ENCODE peak calls at places on chromosome 10, in eight cellular contexts. A is chondrocyte, F is Caco-2, L is brain microvascular endothelial cell, R is nephron progenitor cell, X is endothelial cell of umbilical vein, M is AG10803, E is fibroblast of lung. Q is an unnamed sample.

GRCh38 chr10:58967551-58968418 is 208.7 kb upstream of the PHYHIPL start:
- DNase-seq in E (no peak), A (peak), R (peak), F (peak), M (no peak), X (no peak), L (no peak), Q (peak)

GRCh38 chr10:89591111-89591795 is 53.8 kb downstream of the PANK1 start:
- DNase-seq in F (peak), A (no peak), R (no peak), M (no peak), E (no peak), X (peak), L (peak), Q (no peak)

GRCh38 chr10:29535012-29535777 is 99.6 kb downstream of the SVIL start:
- DNase-seq in F (peak), A (no peak), M (peak), L (peak), R (peak), E (peak), X (peak), Q (peak)

GRCh38 chr10:48517482-48517881 is 87.4 kb downstream of the ARHGAP22 start:
- DNase-seq in M (no peak), F (peak), E (no peak), R (no peak), L (no peak), X (no peak), A (no peak), Q (no peak)

GRCh38 chr10:114412907-114413386 is 8.6 kb upstream of the AFAP1L2 start:
- DNase-seq in A (no peak), R (no peak), L (peak), X (peak), M (no peak), F (peak), E (peak), Q (peak)

GRCh38 chr10:13195016-13195415 is 33.7 kb downstream of the MCM10 start:
- DNase-seq in E (peak), A (no peak), L (no peak), F (no peak), R (no peak), M (no peak), X (no peak), Q (no peak)

GRCh38 chr10:80163741-80164341 is 31.3 kb downstream of the PLAC9 start:
- DNase-seq in L (no peak), X (peak), F (no peak), M (peak), A (peak), R (no peak), E (peak), Q (no peak)

GRCh38 chr10:36629476-36629875 is 495.9 kb upstream of the ANKRD30A start:
- DNase-seq in A (no peak), M (no peak), X (no peak), L (no peak), F (no peak), E (no peak), R (no peak), Q (no peak)

GRCh38 chr10:132510174-132510611 is 27.4 kb upstream of the INPP5A start:
- DNase-seq in E (no peak), L (no peak), A (peak), M (no peak), X (no peak), F (peak), R (no peak), Q (no peak)

GRCh38 chr10:115638246-115638645 is 545.1 kb downstream of the ATRNL1 start:
- DNase-seq in R (no peak), A (no peak), E (no peak), L (no peak), M (no peak), X (no peak), F (no peak), Q (no peak)

GRCh38 chr10:46215426-46215825 is 71.4 kb upstream of the ANTXRL start:
- DNase-seq in E (no peak), M (no peak), F (no peak), R (no peak), A (peak), X (no peak), L (no peak), Q (no peak)

GRCh38 chr10:72104472-72105097 is 16.2 kb upstream of the SPOCK2 start:
- DNase-seq in M (peak), X (no peak), F (no peak), L (no peak), E (peak), A (no peak), R (no peak), Q (no peak)

GRCh38 chr10:6601224-6601805 is 21.2 kb upstream of the PRKCQ start:
- DNase-seq in E (no peak), L (no peak), F (no peak), M (no peak), R (no peak), A (no peak), X (no peak), Q (no peak)

GRCh38 chr10:121974019-121974534 is 940 bp downstream of the NSMCE4A start:
- DNase-seq in M (no peak), E (no peak), X (no peak), L (no peak), F (no peak), R (no peak), A (no peak), Q (no peak)

GRCh38 chr10:121975295-121976086 is 474 bp upstream of the NSMCE4A start:
- DNase-seq in F (no peak), A (no peak), R (no peak), E (no peak), L (no peak), X (no peak), M (no peak), Q (no peak)

GRCh38 chr10:121976607-121977006 is 1.6 kb upstream of the NSMCE4A start:
- DNase-seq in L (no peak), A (no peak), R (no peak), X (no peak), F (no peak), E (no peak), M (no peak), Q (no peak)

GRCh38 chr10:121978511-121978910 is 3.5 kb upstream of the NSMCE4A start:
- DNase-seq in E (no peak), M (no peak), F (no peak), R (no peak), X (no peak), L (no peak), A (peak), Q (no peak)

GRCh38 chr10:121974535-121975294 is at the start of gene NSMCE4A:
- DNase-seq in M (peak), E (peak), L (peak), A (peak), X (peak), F (peak), R (peak), Q (peak)
- TF ChIP-seq CTCF in M (no peak), E (peak), L (no peak), A (peak), X (peak), F (peak), R (peak), Q (no peak)

GRCh38 chr10:130340816-130341215 is 204.6 kb downstream of the GLRX3 start:
- DNase-seq in X (no peak), F (no peak), E (no peak), M (no peak), R (no peak), A (no peak), L (no peak), Q (no peak)

GRCh38 chr10:130338588-130339070 is 202.4 kb downstream of the GLRX3 start:
- DNase-seq in X (no peak), M (no peak), E (no peak), R (no peak), L (no peak), A (no peak), F (no peak), Q (no peak)

GRCh38 chr10:130339091-130339490 is 202.9 kb downstream of the GLRX3 start:
- DNase-seq in E (no peak), F (no peak), X (no peak), A (no peak), L (no peak), R (no peak), M (no peak), Q (no peak)

GRCh38 chr10:130339911-130340310 is 203.7 kb downstream of the GLRX3 start:
- DNase-seq in M (no peak), F (no peak), A (no peak), L (no peak), X (no peak), E (no peak), R (no peak), Q (no peak)

DNA sequence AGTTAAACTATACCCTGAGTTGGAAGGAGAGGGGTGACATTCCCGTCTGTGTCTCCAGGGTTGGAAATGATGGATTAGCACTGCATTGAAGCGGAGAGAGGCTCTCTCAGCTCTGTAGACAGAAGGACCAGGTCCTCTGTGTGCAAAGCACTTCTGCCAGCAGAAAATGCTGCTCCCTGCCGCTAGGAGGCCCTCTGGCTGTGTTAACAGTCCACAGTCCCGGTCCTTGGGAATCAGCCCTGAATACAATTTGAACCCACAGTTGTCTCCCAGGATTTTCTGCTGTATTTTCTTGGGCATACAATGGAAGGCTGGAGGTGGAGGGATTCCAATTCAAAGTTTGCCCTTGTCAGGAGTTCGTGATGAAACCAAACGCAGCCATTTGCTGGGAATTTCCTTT is 205.1 kb downstream of the GLRX3 start:
- DNase-seq in F (no peak), X (no peak), L (no peak), R (peak), M (no peak), A (no peak), E (no peak), Q (no peak)
- TF ChIP-seq CTCF in F (peak), X (no peak), L (no peak), R (peak), M (no peak), A (peak), E (no peak), Q (no peak)

GRCh38 chr10:23696476-23696875 is 257.6 kb downstream of the OTUD1 start:
- DNase-seq in E (no peak), R (no peak), M (no peak), X (no peak), L (no peak), F (no peak), A (no peak), Q (no peak)

GRCh38 chr10:23693895-23694294 is 255.0 kb downstream of the OTUD1 start:
- DNase-seq in R (peak), A (no peak), L (no peak), E (no peak), M (no peak), X (no peak), F (no peak), Q (no peak)

GRCh38 chr10:23694446-23694920 is 255.6 kb downstream of the OTUD1 start:
- DNase-seq in A (no peak), E (no peak), L (no peak), M (no peak), X (no peak), F (no peak), R (peak), Q (no peak)

GRCh38 chr10:23695825-23696420 is 257.0 kb downstream of the OTUD1 start:
- DNase-seq in R (peak), X (no peak), E (no peak), L (no peak), M (no peak), A (no peak), F (no peak), Q (no peak)

DNA sequence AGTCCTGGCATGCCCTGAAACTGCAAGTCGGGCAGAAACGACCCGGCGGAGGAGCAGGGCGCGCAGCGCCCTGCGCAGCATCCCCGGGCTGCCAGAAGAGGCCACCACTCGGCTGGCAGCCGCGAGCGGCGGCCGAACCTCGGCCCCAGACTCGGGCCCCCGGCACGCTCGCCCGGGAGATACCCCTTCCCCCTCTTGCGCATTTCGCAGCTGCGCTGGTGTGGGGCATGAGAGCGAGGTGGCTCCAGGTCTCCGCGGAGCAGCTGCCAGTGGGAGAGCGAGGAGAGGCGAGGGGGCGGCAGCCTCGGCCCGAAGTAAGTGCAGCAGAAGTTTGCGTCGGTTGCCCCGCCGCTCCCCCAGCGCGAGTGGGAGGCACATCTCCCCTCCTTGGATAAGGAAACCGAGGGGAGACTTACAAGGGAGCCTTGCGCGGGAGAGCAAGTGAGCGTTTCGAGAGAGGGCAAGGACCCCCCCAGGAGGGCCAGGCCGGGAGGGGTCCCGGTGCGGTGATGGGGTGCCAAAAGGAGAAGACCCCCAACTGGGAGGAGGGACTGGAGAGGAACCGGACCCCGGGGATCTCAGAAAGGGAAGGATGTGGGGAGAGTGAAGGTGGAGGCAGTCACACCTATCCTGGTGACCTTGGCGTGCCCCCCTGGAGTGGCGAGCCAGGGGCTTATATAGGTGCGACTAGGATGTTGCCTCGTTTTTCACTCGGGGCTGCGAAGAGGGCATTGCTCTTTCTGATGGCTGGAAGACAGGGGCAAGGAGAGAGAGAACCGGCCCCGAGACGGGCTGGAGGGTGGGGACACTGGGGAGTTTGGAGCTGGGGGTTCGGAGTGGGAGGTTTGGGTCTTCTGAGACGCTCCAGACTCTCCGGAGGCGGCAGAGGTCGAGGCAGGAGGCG is 256.3 kb downstream of the OTUD1 start:
- DNase-seq in M (no peak), E (no peak), X (no peak), F (no peak), L (no peak), A (no peak), R (peak), Q (no peak)
- TF ChIP-seq CTCF in M (no peak), E (no peak), X (no peak), F (no peak), L (no peak), A (peak), R (no peak), Q (no peak)

GRCh38 chr10:78402636-78403035 is 369.0 kb downstream of the RPS24 start:
- DNase-seq in X (no peak), F (no peak), M (no peak), R (no peak), A (no peak), L (no peak), E (no peak), Q (no peak)
- TF ChIP-seq CTCF in X (no peak), F (no peak), M (no peak), R (no peak), A (no peak), L (no peak), E (no peak), Q (no peak)

DNA sequence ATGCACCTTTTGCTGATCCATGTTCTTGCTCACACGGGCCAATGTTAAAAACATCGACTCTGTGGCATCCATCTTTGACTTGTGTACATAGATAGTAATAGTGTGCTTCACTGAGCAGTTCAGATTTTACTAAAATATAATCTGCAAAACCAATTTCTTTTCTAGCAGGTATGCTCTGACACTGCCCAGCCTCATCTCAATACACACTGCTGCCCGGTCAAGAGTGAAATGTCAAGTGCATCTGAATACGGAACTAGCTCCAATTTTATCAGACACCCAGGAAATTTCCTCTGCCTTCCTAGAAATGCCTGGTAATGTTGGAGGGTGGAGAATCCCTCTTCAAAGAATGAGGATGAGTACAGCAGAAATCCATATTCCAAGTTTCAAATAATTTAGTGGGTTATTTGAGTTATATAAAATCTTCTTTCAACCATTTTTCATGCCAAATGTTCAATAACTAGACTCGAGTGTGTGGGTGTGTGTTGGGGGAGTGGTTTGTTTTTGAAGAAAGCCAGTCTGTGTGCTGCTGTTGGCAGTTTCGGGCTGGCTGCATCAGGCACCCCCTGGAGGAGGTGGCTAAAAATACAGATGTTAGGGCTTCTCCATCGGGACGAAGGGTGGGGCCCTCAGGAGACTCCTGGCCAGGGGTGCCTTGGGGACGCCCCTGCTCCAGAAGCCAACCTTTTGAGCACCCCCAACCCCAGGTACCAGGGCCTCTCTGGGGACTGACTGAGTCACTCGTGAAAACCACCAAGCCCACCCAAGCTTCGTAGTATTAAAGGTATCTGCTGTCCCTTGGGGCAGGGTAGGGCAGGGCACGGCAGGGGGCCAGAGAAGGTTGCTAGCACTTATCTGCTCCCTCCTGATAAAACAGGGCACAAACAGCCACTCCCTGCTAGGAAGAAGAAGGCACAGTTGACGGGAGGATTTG is 15.4 kb downstream of the CTBP2 start:
- DNase-seq in F (no peak), L (peak), R (no peak), X (no peak), E (peak), M (peak), A (peak), Q (peak)
- TF ChIP-seq CTCF in F (peak), L (peak), R (peak), X (peak), E (peak), M (peak), A (peak), Q (peak)

DNA sequence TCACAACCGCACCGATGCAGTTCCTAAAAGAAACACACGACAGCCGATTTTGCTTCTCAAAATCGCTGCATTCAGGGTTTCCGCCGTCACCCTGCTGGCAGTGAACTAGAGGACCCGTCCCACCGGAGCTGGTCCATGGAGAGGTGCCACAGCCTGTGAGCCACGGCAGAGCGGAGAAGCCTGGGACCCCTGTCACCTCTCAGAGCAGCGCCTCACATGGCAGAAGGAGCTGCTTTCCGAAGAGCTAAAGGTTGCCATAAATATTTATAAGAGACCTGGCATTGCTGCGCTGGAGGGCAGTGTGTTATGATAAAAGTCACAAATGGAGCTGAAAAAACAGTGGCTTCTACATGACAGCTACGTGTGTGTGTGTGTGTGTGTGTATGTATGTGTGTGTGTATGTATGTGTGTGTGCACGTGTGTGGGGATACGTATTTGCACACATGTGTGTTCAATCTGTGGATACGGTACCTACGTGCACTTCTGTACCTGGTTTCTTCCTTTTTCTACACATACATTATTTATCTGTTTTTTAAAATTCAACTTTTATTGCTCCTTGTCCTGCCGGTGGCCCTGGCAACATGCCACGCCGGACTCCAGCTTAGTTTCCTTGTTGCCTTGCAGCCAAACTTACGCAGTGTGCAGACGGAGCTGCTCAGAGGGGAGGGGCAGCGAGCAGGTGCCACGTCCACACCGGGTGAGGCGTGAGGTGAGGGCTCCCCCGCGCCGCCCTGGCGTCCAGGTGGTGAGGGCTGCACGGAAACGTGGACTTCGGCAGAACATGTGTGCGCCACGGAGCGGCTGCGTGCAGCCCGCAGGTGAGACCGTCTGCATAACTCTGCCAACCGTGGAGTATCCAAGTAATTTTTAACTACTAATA is 115.2 kb upstream of the PITRM1 start:
- DNase-seq in E (no peak), L (no peak), R (no peak), A (no peak), X (no peak), M (no peak), F (no peak), Q (peak)
- TF ChIP-seq CTCF in E (no peak), L (no peak), R (no peak), A (no peak), X (no peak), M (no peak), F (peak), Q (no peak)

DNA sequence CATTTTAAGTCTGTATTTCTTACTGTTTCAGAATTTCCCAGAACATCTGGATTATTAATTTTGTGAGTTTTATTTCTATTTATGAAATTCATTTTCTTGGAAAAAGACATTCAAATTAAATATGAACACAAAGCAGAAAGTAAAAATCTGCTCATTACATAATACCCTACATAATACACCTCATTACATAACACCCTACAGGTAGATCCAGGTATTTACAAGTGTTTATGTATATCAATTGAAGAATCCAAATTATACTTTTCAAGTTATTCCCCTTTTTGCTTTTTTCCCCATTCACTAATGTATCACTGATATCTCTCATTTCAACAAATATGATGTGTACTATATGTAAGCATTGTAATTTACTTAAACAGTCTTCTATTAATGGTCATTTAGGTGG is 129.1 kb downstream of the USP6NL start:
- DNase-seq in E (no peak), F (no peak), R (no peak), A (no peak), M (no peak), L (no peak), X (no peak), Q (no peak)
- TF ChIP-seq CTCF in E (no peak), F (peak), R (peak), A (no peak), M (no peak), L (no peak), X (no peak), Q (no peak)

GRCh38 chr10:3294919-3295318 is 122.3 kb upstream of the PITRM1 start:
- DNase-seq in M (no peak), E (no peak), L (no peak), F (no peak), X (no peak), A (no peak), R (no peak), Q (no peak)
- TF ChIP-seq CTCF in M (no peak), E (no peak), L (peak), F (no peak), X (no peak), A (no peak), R (no peak), Q (no peak)

Q was measured in Calu3.